ENCODE peak calls at places on chromosomes 11 and 22, in four cellular contexts. One of them, this sample, is unnamed. For H3K9me3, the result is how much of the 10 kb centered on the place peaks cover.

GRCh38 chr11:86510674-86511073 is 136.0 kb downstream of the CCDC81 start:
- DNase-seq in aorta: no peak
- DNase-seq in uterus: no peak
- DNase-seq in iPS DF 6.9: no peak
- DNase-seq in this sample: no peak

GRCh38 chr22:37726240-37726887 is 29.5 kb downstream of the TRIOBP start:
- DNase-seq in aorta: no peak
- DNase-seq in uterus: no peak
- DNase-seq in iPS DF 6.9: no peak
- DNase-seq in this sample: no peak

GRCh38 chr11:46366661-46367161 is 14.8 kb upstream of the MDK start:
- DNase-seq in aorta: no peak
- DNase-seq in uterus: no peak
- DNase-seq in iPS DF 6.9: no peak
- DNase-seq in this sample: no peak

GRCh38 chr11:118398797-118399564 is 2.4 kb upstream of the ATP5MG start:
- DNase-seq in aorta: no peak
- DNase-seq in uterus: no peak
- DNase-seq in iPS DF 6.9: no peak
- DNase-seq in this sample: peak

GRCh38 chr11:130455493-130456127 is 7.2 kb downstream of the ADAMTS15 start:
- DNase-seq in aorta: no peak
- DNase-seq in uterus: no peak
- DNase-seq in iPS DF 6.9: no peak
- DNase-seq in this sample: no peak

GRCh38 chr11:69376155-69377028 is 82.4 kb downstream of the MYEOV start:
- DNase-seq in aorta: no peak
- DNase-seq in uterus: no peak
- DNase-seq in iPS DF 6.9: no peak
- DNase-seq in this sample: no peak

GRCh38 chr22:24441406-24442351 is 14.3 kb downstream of the ADORA2A start:
- DNase-seq in aorta: no peak
- DNase-seq in uterus: no peak
- DNase-seq in iPS DF 6.9: no peak
- DNase-seq in this sample: no peak

GRCh38 chr11:113444469-113445122 is 30.6 kb downstream of the DRD2 start:
- DNase-seq in aorta: no peak
- DNase-seq in uterus: no peak
- DNase-seq in iPS DF 6.9: no peak
- DNase-seq in this sample: no peak

GRCh38 chr11:1307998-1308744 is 1.3 kb downstream of the TOLLIP start:
- DNase-seq in aorta: no peak
- DNase-seq in uterus: peak
- DNase-seq in iPS DF 6.9: no peak
- DNase-seq in this sample: no peak

GRCh38 chr11:128680906-128681305 is 13.0 kb upstream of the FLI1 start:
- DNase-seq in aorta: no peak
- DNase-seq in uterus: no peak
- DNase-seq in iPS DF 6.9: no peak
- DNase-seq in this sample: no peak

GRCh38 chr22:17797721-17798559 is 23.7 kb upstream of the BID start:
- DNase-seq in aorta: no peak
- DNase-seq in uterus: no peak
- DNase-seq in iPS DF 6.9: no peak
- DNase-seq in this sample: no peak

GRCh38 chr22:37373451-37373850 is 53.8 kb downstream of the ELFN2 start:
- DNase-seq in aorta: no peak
- DNase-seq in uterus: no peak
- DNase-seq in iPS DF 6.9: no peak
- DNase-seq in this sample: no peak

GRCh38 chr11:102111011-102111786 is 952 bp downstream of the YAP1 start:
- DNase-seq in aorta: peak
- DNase-seq in uterus: peak
- DNase-seq in iPS DF 6.9: no peak
- DNase-seq in this sample: no peak

GRCh38 chr22:23180893-23181762 is 819 bp downstream of the BCR start:
- DNase-seq in aorta: peak
- DNase-seq in uterus: no peak
- DNase-seq in iPS DF 6.9: no peak
- DNase-seq in this sample: peak

GRCh38 chr11:31199403-31199802 is 170.1 kb downstream of the DCDC1 start:
- DNase-seq in aorta: no peak
- DNase-seq in uterus: no peak
- DNase-seq in iPS DF 6.9: no peak
- DNase-seq in this sample: no peak

GRCh38 chr11:120467627-120468026 is 43.9 kb upstream of the GRIK4 start:
- DNase-seq in aorta: no peak
- DNase-seq in uterus: no peak
- DNase-seq in iPS DF 6.9: no peak
- DNase-seq in this sample: no peak

GRCh38 chr11:38593649-38594048 is 1995.6 kb upstream of the RAG2 start:
- DNase-seq in aorta: no peak
- DNase-seq in uterus: no peak
- DNase-seq in iPS DF 6.9: no peak
- DNase-seq in this sample: no peak

GRCh38 chr11:11973361-11973800 is 35.0 kb downstream of the DKK3 start:
- DNase-seq in aorta: peak
- DNase-seq in uterus: peak
- DNase-seq in iPS DF 6.9: no peak
- DNase-seq in this sample: no peak

GRCh38 chr11:13261600-13262061 is 16.0 kb upstream of the BMAL1 start:
- DNase-seq in aorta: no peak
- DNase-seq in uterus: peak
- DNase-seq in iPS DF 6.9: no peak
- DNase-seq in this sample: no peak

GRCh38 chr11:9861860-9862725 is 198.2 kb downstream of the SWAP70 start:
- DNase-seq in aorta: no peak
- DNase-seq in uterus: peak
- DNase-seq in iPS DF 6.9: peak
- DNase-seq in this sample: peak

GRCh38 chr11:102007567-102008437 is 39.4 kb upstream of the CFAP300 start:
- DNase-seq in aorta: no peak
- DNase-seq in uterus: no peak
- DNase-seq in iPS DF 6.9: no peak
- DNase-seq in this sample: peak

GRCh38 chr11:15123849-15124248 is 9.1 kb downstream of the INSC start:
- DNase-seq in aorta: no peak
- DNase-seq in uterus: no peak
- DNase-seq in iPS DF 6.9: no peak
- DNase-seq in this sample: no peak

GRCh38 chr22:30873661-30874060 is 94.9 kb downstream of the MORC2 start:
- DNase-seq in aorta: no peak
- DNase-seq in uterus: no peak
- DNase-seq in iPS DF 6.9: no peak
- DNase-seq in this sample: no peak

GRCh38 chr11:61488651-61489291 is 19.8 kb upstream of the LRRC10B start:
- DNase-seq in aorta: no peak
- DNase-seq in uterus: peak
- DNase-seq in iPS DF 6.9: no peak
- DNase-seq in this sample: no peak

GRCh38 chr11:88421530-88421929 is 84.0 kb upstream of the CTSC start:
- DNase-seq in aorta: no peak
- DNase-seq in uterus: no peak
- DNase-seq in iPS DF 6.9: no peak
- DNase-seq in this sample: peak

GRCh38 chr11:66421492-66422205 is 814 bp downstream of the NPAS4 start:
- DNase-seq in aorta: peak
- DNase-seq in uterus: peak
- DNase-seq in iPS DF 6.9: peak
- DNase-seq in this sample: peak

GRCh38 chr22:32644252-32645100 is 157.0 kb upstream of the TIMP3 start:
- DNase-seq in aorta: peak
- DNase-seq in uterus: peak
- DNase-seq in iPS DF 6.9: no peak
- DNase-seq in this sample: peak

GRCh38 chr22:29109853-29110252 is 37.0 kb downstream of the KREMEN1 start:
- DNase-seq in aorta: no peak
- DNase-seq in uterus: no peak
- DNase-seq in iPS DF 6.9: no peak
- DNase-seq in this sample: no peak

GRCh38 chr22:38230916-38231315 is 29.1 kb downstream of the MAFF start:
- DNase-seq in aorta: no peak
- DNase-seq in uterus: no peak
- DNase-seq in iPS DF 6.9: no peak
- DNase-seq in this sample: no peak

GRCh38 chr22:22691716-22692701 is 47.6 kb downstream of the GGTLC2 start:
- DNase-seq in aorta: no peak
- DNase-seq in uterus: no peak
- DNase-seq in iPS DF 6.9: no peak
- DNase-seq in this sample: no peak

GRCh38 chr11:64764753-64765152 is 5.0 kb upstream of the PYGM start:
- DNase-seq in aorta: no peak
- DNase-seq in uterus: no peak
- DNase-seq in iPS DF 6.9: no peak
- DNase-seq in this sample: no peak

GRCh38 chr11:70066628-70067027 is 11.5 kb upstream of the ANO1 start:
- DNase-seq in aorta: no peak
- DNase-seq in uterus: no peak
- DNase-seq in iPS DF 6.9: no peak
- DNase-seq in this sample: no peak

GRCh38 chr22:20267441-20268288 is 453 bp downstream of the RTN4R start:
- DNase-seq in aorta: no peak
- DNase-seq in uterus: no peak
- DNase-seq in iPS DF 6.9: no peak
- DNase-seq in this sample: no peak
- H3K4me3 ChIP-seq in aorta: peak
- H3K4me3 ChIP-seq in uterus: peak
- H3K4me3 ChIP-seq in iPS DF 6.9: peak
- H3K4me3 ChIP-seq in this sample: no peak

GRCh38 chr22:47249370-47249928 is 487.0 kb downstream of the TBC1D22A start:
- DNase-seq in aorta: no peak
- DNase-seq in uterus: no peak
- DNase-seq in iPS DF 6.9: no peak
- DNase-seq in this sample: no peak
- H3K9me3 ChIP-seq in aorta: under half
- H3K9me3 ChIP-seq in uterus: under half
- H3K9me3 ChIP-seq in iPS DF 6.9: under half
- H3K9me3 ChIP-seq in this sample: under half

GRCh38 chr11:73387594-73388021 is 11.4 kb downstream of the RELT start:
- DNase-seq in aorta: no peak
- DNase-seq in uterus: no peak
- DNase-seq in iPS DF 6.9: no peak
- DNase-seq in this sample: no peak
- H3K4me3 ChIP-seq in aorta: no peak
- H3K4me3 ChIP-seq in uterus: no peak
- H3K4me3 ChIP-seq in iPS DF 6.9: no peak
- H3K4me3 ChIP-seq in this sample: no peak

GRCh38 chr11:134687548-134687947 is 275.5 kb upstream of the B3GAT1 start:
- DNase-seq in aorta: no peak
- DNase-seq in uterus: no peak
- DNase-seq in iPS DF 6.9: no peak
- DNase-seq in this sample: no peak

GRCh38 chr11:134685981-134686380 is 273.9 kb upstream of the B3GAT1 start:
- DNase-seq in aorta: no peak
- DNase-seq in uterus: no peak
- DNase-seq in iPS DF 6.9: no peak
- DNase-seq in this sample: no peak

GRCh38 chr11:134683860-134684259 is 271.8 kb upstream of the B3GAT1 start:
- DNase-seq in aorta: no peak
- DNase-seq in uterus: no peak
- DNase-seq in iPS DF 6.9: no peak
- DNase-seq in this sample: no peak

GRCh38 chr11:134684576-134684975 is 272.5 kb upstream of the B3GAT1 start:
- DNase-seq in aorta: no peak
- DNase-seq in uterus: no peak
- DNase-seq in iPS DF 6.9: no peak
- DNase-seq in this sample: no peak

GRCh38 chr11:134686418-134686817 is 274.4 kb upstream of the B3GAT1 start:
- DNase-seq in aorta: no peak
- DNase-seq in uterus: no peak
- DNase-seq in iPS DF 6.9: no peak
- DNase-seq in this sample: no peak
- H3K9me3 ChIP-seq in aorta: under half
- H3K9me3 ChIP-seq in uterus: under half
- H3K9me3 ChIP-seq in iPS DF 6.9: under half
- H3K9me3 ChIP-seq in this sample: under half

GRCh38 chr22:39467390-39467901 is 10.6 kb downstream of the MGAT3 start:
- DNase-seq in aorta: no peak
- DNase-seq in uterus: no peak
- DNase-seq in iPS DF 6.9: no peak
- DNase-seq in this sample: no peak
- H3K4me3 ChIP-seq in aorta: no peak
- H3K4me3 ChIP-seq in uterus: no peak
- H3K4me3 ChIP-seq in iPS DF 6.9: no peak
- H3K4me3 ChIP-seq in this sample: no peak

DNA sequence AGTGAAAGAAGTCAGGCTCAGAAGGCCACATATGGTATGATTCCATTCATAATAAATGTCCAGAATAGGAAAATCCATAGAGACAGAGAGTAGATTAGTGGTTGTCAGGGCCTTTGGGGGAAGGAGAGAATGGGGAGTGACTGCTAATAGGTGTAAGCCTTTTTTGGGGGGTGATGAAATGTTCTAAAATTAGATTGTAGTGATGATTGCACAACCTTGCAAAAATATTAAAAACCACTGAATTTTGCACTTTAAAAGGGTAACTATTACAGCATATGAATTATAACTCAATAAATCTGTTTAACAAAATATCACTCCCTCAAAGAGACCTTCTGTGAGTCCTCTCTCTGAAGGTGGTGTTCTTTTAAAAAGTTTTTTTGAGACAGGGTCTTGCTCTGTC is 72.3 kb upstream of the GRK3 start:
- DNase-seq in aorta: no peak
- DNase-seq in uterus: no peak
- DNase-seq in iPS DF 6.9: no peak
- DNase-seq in this sample: no peak
- H3K9me3 ChIP-seq in aorta: under half
- H3K9me3 ChIP-seq in uterus: under half
- H3K9me3 ChIP-seq in iPS DF 6.9: under half
- H3K9me3 ChIP-seq in this sample: under half

GRCh38 chr11:10902756-10903155 is 44.9 kb upstream of the ZBED5 start:
- DNase-seq in aorta: no peak
- DNase-seq in uterus: no peak
- DNase-seq in iPS DF 6.9: no peak
- DNase-seq in this sample: no peak

GRCh38 chr11:10908215-10908990 is 50.5 kb upstream of the ZBED5 start:
- DNase-seq in aorta: no peak
- DNase-seq in uterus: no peak
- DNase-seq in iPS DF 6.9: no peak
- DNase-seq in this sample: no peak

GRCh38 chr11:10902301-10902700 is 44.4 kb upstream of the ZBED5 start:
- DNase-seq in aorta: no peak
- DNase-seq in uterus: no peak
- DNase-seq in iPS DF 6.9: no peak
- DNase-seq in this sample: no peak

GRCh38 chr11:10909141-10909883 is 51.5 kb upstream of the ZBED5 start:
- DNase-seq in aorta: no peak
- DNase-seq in uterus: no peak
- DNase-seq in iPS DF 6.9: no peak
- DNase-seq in this sample: no peak

DNA sequence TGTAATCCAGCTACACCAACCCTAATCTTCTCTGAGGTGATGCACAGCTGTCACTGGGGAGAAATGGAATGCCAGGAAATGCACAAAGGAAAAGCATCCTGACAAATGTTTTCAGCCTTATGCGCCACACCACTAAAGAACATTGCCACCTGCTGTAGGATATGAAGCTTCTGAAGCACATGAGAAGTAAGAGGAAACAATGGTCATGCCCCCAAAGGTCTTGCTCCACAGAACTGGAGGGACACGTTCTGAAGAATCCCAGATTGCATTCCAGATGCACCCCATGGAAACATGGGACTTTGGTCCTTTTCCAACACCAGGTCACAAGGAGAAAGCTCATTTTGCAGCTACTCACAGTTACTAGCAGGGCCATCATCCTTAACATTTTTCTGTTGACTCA is 48.7 kb upstream of the ZBED5 start:
- DNase-seq in aorta: no peak
- DNase-seq in uterus: no peak
- DNase-seq in iPS DF 6.9: no peak
- DNase-seq in this sample: no peak
- H3K4me3 ChIP-seq in aorta: no peak
- H3K4me3 ChIP-seq in uterus: no peak
- H3K4me3 ChIP-seq in iPS DF 6.9: no peak
- H3K4me3 ChIP-seq in this sample: no peak